ENCODE peak calls at places on chromosomes 16 and 17, in five cellular contexts. C is HepG2, E is SK-N-SH, Z is HL-60, Y is H1. A is an unnamed sample.
A peak's percentile ranks its signal among the peaks of the same experiment; 100 is the strongest.

GRCh38 chr17:50830298-50830697 is 5.1 kb upstream of the WFIKKN2 start:
- DNase-seq in C (no peak), E (no peak), Z (no peak), Y (no peak), A (no peak)

GRCh38 chr17:31517524-31517923 is 126.0 kb downstream of the RAB11FIP4 start:
- DNase-seq in C (peak; percentile 53), E (peak; percentile 80), Z (no peak), Y (no peak), A (no peak)

GRCh38 chr17:77375917-77376651 is 235.3 kb downstream of the SEC14L1 start:
- DNase-seq in C (no peak), E (peak; percentile 82), Z (no peak), Y (no peak), A (no peak)

GRCh38 chr17:67992541-67993152 is 3.6 kb downstream of the C17orf58 start:
- DNase-seq in C (no peak), E (no peak), Z (no peak), Y (no peak), A (no peak)

GRCh38 chr17:81582769-81583168 is 30.6 kb upstream of the FAAP100 start:
- DNase-seq in C (no peak), E (no peak), Z (no peak), Y (no peak), A (no peak)

GRCh38 chr17:45965741-45966140 is 33.3 kb upstream of the STH start:
- DNase-seq in C (no peak), E (no peak), Z (no peak), Y (no peak), A (no peak)

GRCh38 chr17:65785109-65785508 is 223.7 kb upstream of the AXIN2 start:
- DNase-seq in C (peak; percentile 95), E (no peak), Z (no peak), Y (no peak), A (no peak)

GRCh38 chr17:7258731-7259554 is 3.3 kb downstream of the CLDN7 start:
- DNase-seq in C (peak; percentile 78), E (no peak), Z (no peak), Y (no peak), A (no peak)

DNA sequence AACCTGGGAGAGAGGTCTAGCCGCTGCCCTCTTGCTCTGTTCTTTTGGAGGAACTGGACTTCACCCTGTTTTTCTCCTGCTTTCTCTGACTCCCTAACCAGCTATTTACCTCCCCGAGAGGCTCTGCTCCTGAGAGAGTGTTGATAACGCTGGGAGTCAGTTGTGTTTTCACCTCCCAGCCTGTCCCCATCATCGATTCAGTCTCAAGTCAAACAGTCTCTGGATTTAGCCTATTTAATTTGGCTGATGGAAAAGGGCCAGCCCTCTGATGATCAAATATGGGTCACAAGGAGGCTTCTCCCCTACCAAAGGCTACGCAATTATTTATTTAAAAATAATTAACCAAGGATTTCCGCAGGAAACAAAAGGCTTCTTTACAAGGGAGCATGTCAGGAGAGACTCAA is 31.8 kb downstream of the HNF1B start:
- DNase-seq in C (peak; percentile 67), E (no peak), Z (no peak), Y (no peak), A (no peak)
- TF ChIP-seq GABPA in C (no peak), E (no peak), Z (no peak), Y (no peak), A (no peak)

GRCh38 chr17:60253048-60253447 is 103.3 kb downstream of the CA4 start:
- DNase-seq in C (no peak), E (no peak), Z (no peak), Y (no peak), A (no peak)
- TF ChIP-seq GABPA in C (no peak), E (no peak), Z (no peak), Y (no peak), A (no peak)

GRCh38 chr16:4328580-4329353 is 12.9 kb downstream of the GLIS2 start:
- DNase-seq in C (no peak), E (peak; percentile 47), Z (no peak), Y (no peak), A (no peak)

GRCh38 chr16:4332623-4333307 is 16.9 kb downstream of the GLIS2 start:
- DNase-seq in C (no peak), E (no peak), Z (no peak), Y (no peak), A (no peak)

GRCh38 chr16:4332083-4332482 is 16.2 kb downstream of the GLIS2 start:
- DNase-seq in C (no peak), E (no peak), Z (no peak), Y (no peak), A (no peak)

GRCh38 chr16:4329354-4329775 is 13.5 kb downstream of the GLIS2 start:
- DNase-seq in C (no peak), E (no peak), Z (no peak), Y (no peak), A (no peak)

DNA sequence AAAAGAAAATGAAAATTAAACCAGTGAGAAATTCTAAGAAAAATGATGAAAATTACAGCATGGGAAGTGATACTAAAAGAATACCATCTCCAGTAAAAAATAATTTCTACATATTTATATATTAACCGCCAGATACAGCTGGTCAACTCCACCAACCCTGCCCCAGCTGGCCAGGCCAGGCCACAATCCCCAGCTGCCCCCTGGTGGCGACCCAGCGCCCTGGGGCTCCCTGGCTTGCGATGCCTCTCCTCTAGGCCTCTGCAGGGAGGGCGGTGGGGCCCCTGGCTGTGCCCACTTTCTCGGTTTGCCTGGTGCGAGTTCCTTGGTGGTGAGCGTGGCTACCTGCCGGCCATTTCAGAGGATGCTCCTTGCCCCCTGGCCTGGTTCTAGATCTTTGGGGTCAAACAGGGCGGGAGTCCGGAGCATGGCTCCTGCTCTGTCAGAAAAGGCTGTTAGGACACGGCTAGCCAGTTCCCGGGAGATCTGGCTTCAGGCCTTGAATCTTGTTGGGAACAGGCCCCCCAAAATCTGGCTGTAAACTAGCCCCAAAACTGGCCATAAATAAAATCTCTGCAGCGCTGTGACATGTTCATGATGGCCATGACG is 14.5 kb downstream of the GLIS2 start:
- DNase-seq in C (peak; percentile 51), E (peak; percentile 94), Z (no peak), Y (no peak), A (no peak)
- TF ChIP-seq GABPA in C (no peak), E (no peak), Z (no peak), Y (no peak), A (no peak)

DNA sequence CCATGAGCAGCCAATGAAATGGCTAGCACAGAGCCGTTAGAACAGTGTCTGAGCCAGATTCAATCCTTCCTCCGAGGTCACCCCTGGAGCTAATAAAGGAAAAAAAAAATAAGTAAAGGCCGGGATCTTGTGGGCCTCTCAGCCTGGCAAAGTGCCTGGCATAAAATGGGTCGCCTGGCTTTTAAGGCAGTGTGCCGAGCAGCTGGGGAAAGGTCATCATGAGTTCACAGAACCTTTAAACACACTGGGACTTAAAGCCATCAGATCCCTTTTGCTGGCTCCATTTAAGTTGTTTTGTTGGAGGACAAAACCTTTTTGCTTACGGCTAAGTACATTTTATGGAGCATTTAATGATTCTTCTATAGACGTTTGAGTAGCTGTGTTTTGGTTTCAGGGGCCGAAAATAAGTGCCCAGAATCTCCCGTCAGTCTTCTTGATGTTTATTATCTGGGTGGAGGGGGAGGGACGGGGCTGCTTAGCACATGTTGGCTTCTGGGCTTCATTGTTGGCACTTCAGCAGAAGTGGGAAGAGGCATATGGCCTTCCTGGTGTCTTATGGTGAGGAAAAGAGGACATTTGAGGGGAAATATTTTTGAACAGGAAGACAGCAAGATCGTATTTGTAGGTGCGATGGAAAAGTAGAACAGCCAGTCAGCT is 30.9 kb downstream of the RBFOX1 start:
- DNase-seq in C (no peak), E (peak; percentile 39), Z (no peak), Y (no peak), A (no peak)
- TF ChIP-seq GABPA in C (no peak), E (no peak), Z (no peak), Y (no peak), A (no peak)

A was measured in GM12878.